ENCODE peak calls at places on chromosomes 6 and 20, in nine cellular contexts. P is IMR-90; Z is iPS DF 6.9; L is lung; A is fibroblast of lung; B is CD4-positive, alpha-beta memory T cell; F is endodermal cell; S is A549; T is CD8-positive, alpha-beta T cell. D is an unnamed sample.

GRCh38 chr6:31581511-31582229 is 554 bp downstream of the LTB start:
- DNase-seq in P (no peak), S (no peak), B (no peak), A (no peak), L (no peak), F (peak; percentile 67), Z (no peak), T (no peak), D (peak; percentile 34)

GRCh38 chr20:37319120-37319717 is 26.7 kb upstream of the SRC start:
- DNase-seq in B (no peak), S (no peak), T (no peak), Z (no peak), A (no peak), P (peak; percentile 66), L (no peak), F (peak; percentile 80), D (no peak)

GRCh38 chr6:135008072-135008940 is 46.3 kb downstream of the HBS1L start:
- DNase-seq in B (no peak), P (no peak), S (no peak), A (no peak), T (no peak), Z (no peak), L (no peak), F (no peak), D (peak; percentile 93)

GRCh38 chr6:111769365-111770127 is 103.7 kb downstream of the FYN start:
- DNase-seq in L (no peak), S (no peak), B (no peak), F (no peak), T (no peak), P (no peak), Z (no peak), A (peak; percentile 45), D (no peak)

GRCh38 chr6:99121748-99122147 is 174.0 kb upstream of the FBXL4 start:
- DNase-seq in B (no peak), F (no peak), A (no peak), S (no peak), Z (no peak), P (no peak), T (no peak), L (no peak), D (no peak)

GRCh38 chr20:58459058-58459743 is 56.0 kb downstream of the APCDD1L start:
- DNase-seq in B (no peak), A (no peak), T (no peak), L (no peak), P (no peak), F (no peak), Z (no peak), S (no peak), D (no peak)

GRCh38 chr6:127514396-127515227 is 4.5 kb downstream of the MTCL3 start:
- DNase-seq in F (peak; percentile 89), A (peak; percentile 39), P (peak; percentile 48), S (no peak), B (peak; percentile 64), L (peak; percentile 57), Z (no peak), T (peak; percentile 49), D (peak; percentile 13)

GRCh38 chr6:151443911-151444621 is 7.9 kb downstream of the RMND1 start:
- DNase-seq in L (no peak), P (no peak), Z (no peak), T (no peak), B (no peak), S (no peak), A (no peak), F (no peak), D (no peak)

GRCh38 chr20:35768731-35769664 is 2.8 kb upstream of the PHF20 start:
- DNase-seq in B (no peak), F (peak; percentile 94), L (peak; percentile 96), S (peak; percentile 92), P (peak; percentile 98), A (peak; percentile 99), T (peak; percentile 25), Z (peak; percentile 74), D (peak; percentile 54)

GRCh38 chr20:47490795-47491194 is 10.9 kb upstream of the NCOA3 start:
- DNase-seq in Z (no peak), F (no peak), A (no peak), P (no peak), L (no peak), T (no peak), B (no peak), S (no peak), D (no peak)

GRCh38 chr20:53642196-53643030 is 48.8 kb upstream of the ZNF217 start:
- DNase-seq in A (no peak), P (peak; percentile 50), B (peak; percentile 58), F (peak; percentile 59), T (peak; percentile 52), L (no peak), Z (no peak), S (peak; percentile 90), D (peak; percentile 92)

GRCh38 chr20:3339076-3339475 is 68.4 kb downstream of the DNAAF9 start:
- DNase-seq in T (no peak), P (peak; percentile 12), S (no peak), Z (no peak), F (no peak), L (no peak), B (no peak), A (peak; percentile 17), D (no peak)

GRCh38 chr20:36932476-36933426 is 18.8 kb downstream of the SAMHD1 start:
- DNase-seq in B (no peak), F (no peak), L (no peak), S (no peak), T (no peak), Z (no peak), A (peak; percentile 66), P (peak; percentile 59), D (no peak)

GRCh38 chr20:2816030-2816582 is at the start of gene TMEM239:
- DNase-seq in A (no peak), T (no peak), S (no peak), B (no peak), P (no peak), Z (no peak), F (peak; percentile 37), L (no peak), D (no peak)

GRCh38 chr6:85675030-85675819 is 32.5 kb upstream of the SYNCRIP start:
- DNase-seq in P (peak; percentile 84), Z (no peak), L (no peak), S (peak; percentile 47), T (no peak), B (no peak), A (peak; percentile 69), F (peak; percentile 58), D (peak; percentile 46)

GRCh38 chr6:118606268-118606667 is 45.1 kb downstream of the CEP85L start:
- DNase-seq in F (no peak), B (no peak), Z (no peak), P (no peak), T (no peak), S (no peak), L (no peak), A (no peak), D (no peak)

GRCh38 chr20:22560817-22561216 is 23.6 kb downstream of the FOXA2 start:
- DNase-seq in P (no peak), Z (no peak), B (no peak), S (no peak), A (no peak), L (no peak), T (no peak), F (peak; percentile 65), D (no peak)

GRCh38 chr20:22561965-22562581 is 22.3 kb downstream of the FOXA2 start:
- DNase-seq in F (no peak), B (no peak), A (no peak), P (no peak), Z (no peak), S (no peak), T (no peak), L (no peak), D (no peak)

GRCh38 chr20:22562620-22563019 is 21.8 kb downstream of the FOXA2 start:
- DNase-seq in Z (no peak), T (no peak), B (no peak), P (no peak), F (peak; percentile 57), A (no peak), L (no peak), S (no peak), D (no peak)

GRCh38 chr20:22557403-22558276 is 26.7 kb downstream of the FOXA2 start:
- DNase-seq in A (no peak), B (no peak), T (no peak), L (no peak), Z (no peak), F (no peak), P (no peak), S (no peak), D (no peak)

GRCh38 chr20:22559711-22560305 is 24.6 kb downstream of the FOXA2 start:
- DNase-seq in P (no peak), Z (no peak), L (no peak), B (no peak), S (no peak), F (no peak), T (no peak), A (no peak), D (no peak)
- H3K4me1 ChIP-seq in P (no peaks in the 10 kb centered on the region), Z (peaks cover 13% of the 10 kb centered on the region), L (peaks cover 5% of the 10 kb centered on the region), B (no peaks in the 10 kb centered on the region), S (no peaks in the 10 kb centered on the region), F (peaks cover 21% of the 10 kb centered on the region), T (no peaks in the 10 kb centered on the region), A (no peaks in the 10 kb centered on the region), D (no peaks in the 10 kb centered on the region)

GRCh38 chr6:1778693-1779235 is 169.0 kb downstream of the FOXC1 start:
- DNase-seq in F (no peak), S (no peak), L (no peak), B (no peak), Z (no peak), P (no peak), T (no peak), A (no peak), D (no peak)
- H3K9me3 ChIP-seq in F (no peaks in the 10 kb centered on the region), S (no peaks in the 10 kb centered on the region), L (no peaks in the 10 kb centered on the region), B (no peaks in the 10 kb centered on the region), Z (no peaks in the 10 kb centered on the region), P (no peaks in the 10 kb centered on the region), T (no peaks in the 10 kb centered on the region), A (no peaks in the 10 kb centered on the region), D (no peaks in the 10 kb centered on the region)

GRCh38 chr6:114007451-114007953 is 36.6 kb upstream of the HDAC2 start:
- DNase-seq in Z (no peak), L (no peak), P (no peak), T (no peak), A (no peak), F (no peak), S (no peak), B (peak; percentile 65), D (no peak)

GRCh38 chr6:114009192-114009591 is 38.2 kb upstream of the HDAC2 start:
- DNase-seq in S (no peak), A (no peak), L (no peak), T (no peak), F (peak; percentile 62), B (no peak), Z (no peak), P (no peak), D (no peak)

DNA sequence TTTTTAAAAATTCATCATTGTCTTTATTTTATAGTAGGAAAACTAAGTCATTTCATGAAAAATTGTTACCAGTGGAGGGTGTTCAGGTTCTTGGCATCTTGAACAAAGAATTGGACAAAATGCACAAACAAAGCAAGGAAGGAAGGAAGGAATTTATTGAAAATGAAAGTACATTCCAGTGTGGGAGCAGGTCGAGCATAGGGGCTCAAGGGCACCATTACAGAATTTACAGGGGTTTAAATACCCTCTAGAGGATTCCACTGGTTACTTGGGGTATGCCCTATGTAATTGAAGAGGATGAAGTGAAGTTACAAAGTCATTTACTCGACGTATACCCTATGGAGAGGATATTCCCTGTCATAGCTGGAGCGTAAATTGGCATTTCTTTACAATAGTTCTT is 37.4 kb upstream of the HDAC2 start:
- DNase-seq in L (no peak), A (no peak), F (no peak), P (no peak), T (no peak), S (no peak), B (no peak), Z (no peak), D (no peak)
- H3K27ac ChIP-seq in L (no peak overlapping the region), A (no peak overlapping the region), F (no peak overlapping the region), P (no peak overlapping the region), T (no peak overlapping the region), S (no peak overlapping the region), B (no peak overlapping the region), Z (no peak overlapping the region), D (no peak overlapping the region)

GRCh38 chr6:56729719-56730118 is 87.0 kb upstream of the DST start:
- DNase-seq in T (no peak), F (no peak), B (no peak), S (no peak), L (no peak), P (peak; percentile 72), A (peak; percentile 57), Z (no peak), D (no peak)
- H3K4me1 ChIP-seq in T (no peaks in the 10 kb centered on the region), F (peaks cover 16% of the 10 kb centered on the region), B (no peaks in the 10 kb centered on the region), S (peaks cover 97% of the 10 kb centered on the region), L (peaks cover 2% of the 10 kb centered on the region), P (peaks cover 20% of the 10 kb centered on the region), A (peaks cover 23% of the 10 kb centered on the region), Z (peaks cover 6% of the 10 kb centered on the region), D (no peaks in the 10 kb centered on the region)

D was measured in small intestine.